ENCODE peak calls at places on chromosome 14, in eight cellular contexts. C is stimulated activated CD8-positive, alpha-beta memory T cell treated with anti-CD3 and anti-CD28 coated beads, Interleukin-2, amount 100 ng/mL, for 48 hours; S is CD8-positive, alpha-beta memory T cell; K is MCF 10A; E is GM23248; B is stimulated activated CD4-positive, alpha-beta T cell treated with anti-CD3 and anti-CD28 coated beads, Interleukin-15, amount 100 ng/mL, for 1 hour; J is NCI-H2171; R is NAMALWA. V is an unnamed sample.

GRCh38 chr14:50037837-50038236 is 78.5 kb downstream of the VCPKMT start:
- DNase-seq in J (no peak), K (peak; percentile 10), S (no peak), C (no peak), B (no peak), R (no peak), E (peak; percentile 54), V (no peak)

GRCh38 chr14:53316504-53316903 is 163.4 kb upstream of the DDHD1 start:
- DNase-seq in K (no peak), S (no peak), B (no peak), R (no peak), C (no peak), E (peak; percentile 7), J (no peak), V (no peak)

GRCh38 chr14:60253649-60254048 is 4.6 kb downstream of the PPM1A start:
- DNase-seq in K (no peak), C (no peak), B (no peak), E (no peak), J (no peak), R (no peak), S (no peak), V (no peak)

GRCh38 chr14:55705651-55706340 is 125.8 kb downstream of the KTN1 start:
- DNase-seq in C (no peak), E (no peak), R (no peak), K (peak; percentile 68), S (no peak), J (no peak), B (no peak), V (no peak)

GRCh38 chr14:77185093-77185465 is 3.5 kb downstream of the TMEM63C start:
- DNase-seq in S (no peak), C (no peak), E (no peak), J (no peak), R (no peak), K (peak; percentile 68), B (no peak), V (no peak)

GRCh38 chr14:53355581-53356112 is 202.5 kb upstream of the DDHD1 start:
- DNase-seq in K (peak; percentile 37), S (no peak), B (no peak), R (no peak), C (no peak), E (peak; percentile 65), J (no peak), V (peak; percentile 20)

GRCh38 chr14:23430733-23431105 is 4.7 kb downstream of the MYH7 start:
- DNase-seq in B (no peak), J (no peak), K (no peak), S (no peak), C (no peak), E (peak; percentile 49), R (no peak), V (no peak)

GRCh38 chr14:60839057-60839456 is 104.5 kb downstream of the MNAT1 start:
- DNase-seq in R (no peak), S (no peak), B (no peak), J (no peak), E (no peak), C (no peak), K (no peak), V (no peak)

GRCh38 chr14:31943861-31944255 is 133.2 kb upstream of the ARHGAP5 start:
- DNase-seq in C (no peak), R (no peak), S (no peak), E (no peak), B (no peak), J (no peak), K (no peak), V (no peak)

GRCh38 chr14:55688566-55688965 is 108.6 kb downstream of the KTN1 start:
- DNase-seq in E (no peak), C (no peak), R (no peak), K (no peak), J (no peak), B (no peak), S (no peak), V (no peak)

GRCh38 chr14:76015668-76016067 is 30.1 kb downstream of the IFT43 start:
- DNase-seq in E (no peak), K (no peak), C (no peak), B (no peak), R (peak; percentile 33), J (no peak), S (no peak), V (no peak)

GRCh38 chr14:58796201-58796600 is 158.4 kb downstream of the DACT1 start:
- DNase-seq in E (no peak), J (no peak), R (no peak), C (no peak), K (no peak), B (no peak), S (no peak), V (no peak)

GRCh38 chr14:78074546-78074945 is 95.6 kb upstream of the NRXN3 start:
- DNase-seq in S (no peak), B (no peak), C (no peak), R (no peak), E (no peak), K (no peak), J (no peak), V (no peak)

GRCh38 chr14:47425302-47425701 is 250.1 kb downstream of the MDGA2 start:
- DNase-seq in K (no peak), J (no peak), C (no peak), B (no peak), S (no peak), E (no peak), R (no peak), V (no peak)

GRCh38 chr14:74584966-74585365 is 27.1 kb downstream of the LTBP2 start:
- DNase-seq in R (no peak), J (no peak), S (no peak), B (no peak), C (no peak), K (no peak), E (no peak), V (no peak)

GRCh38 chr14:68667313-68667791 is 125.5 kb downstream of the ZFP36L1 start:
- DNase-seq in E (peak; percentile 32), S (no peak), C (no peak), K (no peak), J (no peak), R (no peak), B (no peak), V (no peak)

GRCh38 chr14:100375273-100375962 is 52.3 kb downstream of the SLC25A47 start:
- DNase-seq in C (peak; percentile 80), J (no peak), E (peak; percentile 96), B (peak; percentile 70), R (peak; percentile 85), S (no peak), K (peak; percentile 91), V (peak; percentile 73)

GRCh38 chr14:34946699-34947098 is 36.1 kb upstream of the SRP54 start:
- DNase-seq in R (no peak), C (no peak), J (no peak), E (no peak), S (no peak), B (no peak), K (no peak), V (no peak)

GRCh38 chr14:62071029-62071428 is 308.8 kb downstream of the SNAPC1 start:
- DNase-seq in K (no peak), E (peak; percentile 16), S (no peak), R (no peak), B (no peak), J (no peak), C (no peak), V (no peak)

GRCh38 chr14:101501858-101502615 is 59.3 kb upstream of the DIO3 start:
- DNase-seq in E (no peak), J (no peak), C (no peak), R (no peak), B (no peak), S (no peak), K (no peak), V (no peak)